ENCODE peak calls at places on chromosomes 12 and 14, in nine cellular contexts. D is WERI-Rb-1, Z is endothelial cell of umbilical vein, C is lower lobe of right lung, U is mucosa of descending colon, O is uterus, S is GM23248, X is upper lobe of right lung, Y is psoas muscle. B is an unnamed sample.

GRCh38 chr12:111616177-111616623 is 17.1 kb upstream of the ATXN2 start:
- DNase-seq in O (no peak), Z (no peak), D (no peak), U (no peak), X (no peak), Y (no peak), S (peak; percentile 22), C (no peak), B (no peak)

GRCh38 chr12:102917026-102917787 is at the start of gene PAH:
- DNase-seq in Z (no peak), O (no peak), X (peak; percentile 69), U (peak; percentile 10), S (no peak), D (peak; percentile 8), C (peak; percentile 47), Y (no peak), B (no peak)

GRCh38 chr12:39199371-39199770 is 243.5 kb downstream of the KIF21A start:
- DNase-seq in Y (no peak), S (no peak), U (peak; percentile 27), Z (peak; percentile 88), O (no peak), D (peak; percentile 8), X (no peak), C (no peak), B (peak; percentile 27)

GRCh38 chr12:2396448-2396871 is 343.7 kb downstream of the CACNA1C start:
- DNase-seq in Z (no peak), O (peak; percentile 47), X (peak; percentile 76), Y (peak; percentile 48), U (peak; percentile 17), S (peak; percentile 82), D (no peak), C (peak; percentile 54), B (peak; percentile 8)

GRCh38 chr12:690466-690865 is 27.2 kb upstream of the NINJ2 start:
- DNase-seq in Y (no peak), Z (peak; percentile 19), U (no peak), X (no peak), O (no peak), S (no peak), C (no peak), D (no peak), B (no peak)

GRCh38 chr12:6262211-6262610 is 48.3 kb upstream of the PLEKHG6 start:
- DNase-seq in D (no peak), Y (no peak), O (no peak), X (peak; percentile 58), Z (no peak), C (no peak), U (no peak), S (no peak), B (no peak)

GRCh38 chr14:36020120-36021029 is 156.1 kb downstream of the PTCSC3 start:
- DNase-seq in S (no peak), Z (no peak), U (no peak), D (no peak), Y (no peak), X (no peak), C (no peak), O (no peak), B (no peak)

GRCh38 chr12:71710276-71711125 is 24.6 kb downstream of the TMEM19 start:
- DNase-seq in Y (no peak), S (peak; percentile 92), Z (peak; percentile 52), O (no peak), U (no peak), C (no peak), X (no peak), D (no peak), B (no peak)

GRCh38 chr14:105420141-105420975 is 731 bp downstream of the MTA1 start:
- DNase-seq in Y (no peak), D (no peak), X (peak; percentile 64), S (no peak), Z (no peak), C (no peak), U (no peak), O (no peak), B (no peak)

GRCh38 chr12:7369274-7369729 is 65.4 kb downstream of the ACSM4 start:
- DNase-seq in S (peak; percentile 66), Z (no peak), Y (peak; percentile 27), D (no peak), O (no peak), C (peak; percentile 45), X (no peak), U (peak; percentile 6), B (peak; percentile 82)

GRCh38 chr12:65170245-65170881 is 980 bp downstream of the LEMD3 start:
- DNase-seq in Z (peak; percentile 73), U (peak; percentile 85), S (peak; percentile 84), X (peak; percentile 88), O (peak; percentile 43), D (peak; percentile 74), C (peak; percentile 80), Y (peak; percentile 55), B (peak; percentile 68)

GRCh38 chr14:33986804-33987203 is 35.9 kb upstream of the EGLN3 start:
- DNase-seq in X (no peak), U (no peak), O (peak; percentile 39), Y (no peak), Z (peak; percentile 3), D (no peak), C (no peak), S (peak; percentile 86), B (no peak)

GRCh38 chr12:80847575-80847974 is 90.2 kb downstream of the LIN7A start:
- DNase-seq in C (no peak), D (no peak), Z (no peak), U (no peak), Y (no peak), S (no peak), O (no peak), X (no peak), B (no peak)

GRCh38 chr14:20614038-20614840 is 23.1 kb upstream of the RNASE12 start:
- DNase-seq in O (peak; percentile 54), X (no peak), D (no peak), U (peak; percentile 55), Z (peak; percentile 28), C (no peak), S (peak; percentile 71), Y (no peak), B (peak; percentile 58)

GRCh38 chr12:119710374-119710773 is 42.4 kb downstream of the PRKAB1 start:
- DNase-seq in D (no peak), C (peak; percentile 75), Y (no peak), X (peak; percentile 72), Z (no peak), O (no peak), S (no peak), U (no peak), B (no peak)

GRCh38 chr12:119704065-119704747 is 36.3 kb downstream of the PRKAB1 start:
- DNase-seq in O (no peak), D (no peak), Y (peak; percentile 32), X (no peak), U (no peak), S (peak; percentile 66), C (no peak), Z (peak; percentile 52), B (no peak)

GRCh38 chr12:119700078-119700477 is 32.1 kb downstream of the PRKAB1 start:
- DNase-seq in U (no peak), X (no peak), C (no peak), Z (no peak), Y (no peak), O (no peak), D (no peak), S (peak; percentile 65), B (no peak)

GRCh38 chr12:119710941-119711551 is 43.1 kb downstream of the PRKAB1 start:
- DNase-seq in D (no peak), Y (no peak), O (no peak), X (peak; percentile 67), S (no peak), U (no peak), C (peak; percentile 71), Z (no peak), B (no peak)

GRCh38 chr12:119705182-119705581 is 37.2 kb downstream of the PRKAB1 start:
- DNase-seq in Z (no peak), X (no peak), U (no peak), S (no peak), O (no peak), C (no peak), D (no peak), Y (no peak), B (no peak)
- H3K36me3 ChIP-seq in Z (no peaks in the 10 kb centered on the region), X (no peaks in the 10 kb centered on the region), U (no peaks in the 10 kb centered on the region), S (no peaks in the 10 kb centered on the region), O (no peaks in the 10 kb centered on the region), C (peaks cover 5% of the 10 kb centered on the region), D (peaks cover 59% of the 10 kb centered on the region), Y (no peaks in the 10 kb centered on the region), B (peaks cover 29% of the 10 kb centered on the region)

GRCh38 chr12:56616244-56616643 is 13.9 kb downstream of the BAZ2A start:
- DNase-seq in X (no peak), Z (no peak), S (no peak), O (no peak), C (no peak), D (no peak), U (no peak), Y (no peak), B (no peak)
- H3K36me3 ChIP-seq in X (peaks cover 99% of the 10 kb centered on the region), Z (peaks cover 35% of the 10 kb centered on the region), S (peaks cover 81% of the 10 kb centered on the region), O (no peaks in the 10 kb centered on the region), C (peaks cover 99% of the 10 kb centered on the region), D (peaks cover 79% of the 10 kb centered on the region), U (peaks cover 12% of the 10 kb centered on the region), Y (peaks cover 31% of the 10 kb centered on the region), B (peaks cover 47% of the 10 kb centered on the region)

GRCh38 chr12:123614531-123614930 is 12.6 kb downstream of the DDX55 start:
- DNase-seq in O (peak; percentile 25), S (peak; percentile 86), C (no peak), Z (no peak), Y (no peak), U (no peak), X (no peak), D (no peak), B (no peak)

GRCh38 chr12:123621101-123621500 is 12.4 kb downstream of the EIF2B1 start:
- DNase-seq in D (no peak), C (no peak), S (peak; percentile 41), X (no peak), Z (no peak), U (no peak), O (no peak), Y (no peak), B (peak; percentile 57)

GRCh38 chr12:123617144-123617543 is 15.2 kb downstream of the DDX55 start:
- DNase-seq in U (no peak), C (no peak), Y (no peak), O (no peak), X (no peak), S (no peak), Z (no peak), D (no peak), B (no peak)

GRCh38 chr12:123614110-123614509 is 12.2 kb downstream of the DDX55 start:
- DNase-seq in Y (no peak), D (no peak), U (no peak), X (no peak), Z (no peak), S (no peak), C (no peak), O (no peak), B (no peak)

DNA sequence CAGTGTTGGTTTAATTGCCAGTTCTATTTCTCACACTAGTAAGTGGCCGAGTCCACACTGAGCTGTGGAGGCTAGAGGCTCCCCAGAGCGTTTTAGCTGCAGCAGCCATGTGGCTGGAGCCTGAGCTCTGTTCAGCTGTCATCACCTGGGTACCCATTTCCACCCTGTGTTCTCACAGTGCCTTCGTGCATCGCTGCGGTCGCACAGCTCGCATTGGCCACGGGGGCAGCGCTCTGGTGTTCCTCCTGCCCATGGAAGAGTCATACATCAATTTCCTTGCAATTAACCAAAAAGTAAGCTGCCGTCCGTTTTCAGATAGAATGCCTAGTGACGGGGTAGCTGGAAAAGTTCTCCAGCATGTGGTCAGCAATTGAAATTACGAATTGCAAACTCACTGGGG is 15.7 kb downstream of the DDX55 start:
- DNase-seq in D (no peak), U (no peak), Y (no peak), C (no peak), Z (no peak), S (no peak), X (peak; percentile 33), O (no peak), B (no peak)
- H3K36me3 ChIP-seq in D (peaks cover 94% of the 10 kb centered on the region), U (peaks cover 13% of the 10 kb centered on the region), Y (peaks cover 19% of the 10 kb centered on the region), C (peaks cover 100% of the 10 kb centered on the region), Z (peaks cover 35% of the 10 kb centered on the region), S (peaks cover 50% of the 10 kb centered on the region), X (peaks cover 95% of the 10 kb centered on the region), O (no peaks in the 10 kb centered on the region), B (peaks cover 74% of the 10 kb centered on the region)

GRCh38 chr12:70571029-70571428 is 66.2 kb downstream of the PTPRB start:
- DNase-seq in S (no peak), X (no peak), Z (no peak), U (no peak), Y (no peak), C (no peak), O (no peak), D (no peak), B (no peak)
- H3K36me3 ChIP-seq in S (no peaks in the 10 kb centered on the region), X (peaks cover 10% of the 10 kb centered on the region), Z (peaks cover 65% of the 10 kb centered on the region), U (no peaks in the 10 kb centered on the region), Y (no peaks in the 10 kb centered on the region), C (peaks cover 10% of the 10 kb centered on the region), O (no peaks in the 10 kb centered on the region), D (no peaks in the 10 kb centered on the region), B (no peaks in the 10 kb centered on the region)

B was measured in SJCRH30.